ENCODE peak calls at places on chromosomes 5 and 9, in seven cellular contexts. One of them, this sample, is unnamed.

GRCh38 chr5:98314262-98314661 is 459.2 kb upstream of the RGMB start:
- DNase-seq in GM10248: no peak
- DNase-seq in NCI-H1092: no peak
- DNase-seq in T-helper 17 cell: no peak
- DNase-seq in cardiac septum: no peak
- DNase-seq in NCI-H748 treated with DMSO at 0.1 percent for 48 hours: no peak
- DNase-seq in BJ: peak; percentile 83
- DNase-seq in this sample: no peak

GRCh38 chr9:37953204-37953774 is 49.4 kb upstream of the SLC25A51 start:
- DNase-seq in GM10248: no peak
- DNase-seq in NCI-H1092: no peak
- DNase-seq in T-helper 17 cell: no peak
- DNase-seq in cardiac septum: no peak
- DNase-seq in NCI-H748 treated with DMSO at 0.1 percent for 48 hours: no peak
- DNase-seq in BJ: no peak
- DNase-seq in this sample: peak; percentile 67

GRCh38 chr9:30982301-30982700 is 1402.1 kb upstream of the ACO1 start:
- DNase-seq in GM10248: no peak
- DNase-seq in NCI-H1092: no peak
- DNase-seq in T-helper 17 cell: no peak
- DNase-seq in cardiac septum: no peak
- DNase-seq in NCI-H748 treated with DMSO at 0.1 percent for 48 hours: no peak
- DNase-seq in BJ: no peak
- DNase-seq in this sample: no peak

GRCh38 chr5:179963375-179963774 is 55.7 kb upstream of the TBC1D9B start:
- DNase-seq in GM10248: no peak
- DNase-seq in NCI-H1092: no peak
- DNase-seq in T-helper 17 cell: no peak
- DNase-seq in cardiac septum: no peak
- DNase-seq in NCI-H748 treated with DMSO at 0.1 percent for 48 hours: no peak
- DNase-seq in BJ: no peak
- DNase-seq in this sample: no peak

GRCh38 chr9:80004687-80005086 is 432.9 kb downstream of the TLE4 start:
- DNase-seq in GM10248: no peak
- DNase-seq in NCI-H1092: no peak
- DNase-seq in T-helper 17 cell: no peak
- DNase-seq in cardiac septum: no peak
- DNase-seq in NCI-H748 treated with DMSO at 0.1 percent for 48 hours: no peak
- DNase-seq in BJ: no peak
- DNase-seq in this sample: no peak

GRCh38 chr5:82884821-82885471 is 192.2 kb downstream of the TMEM167A start:
- DNase-seq in GM10248: no peak
- DNase-seq in NCI-H1092: no peak
- DNase-seq in T-helper 17 cell: no peak
- DNase-seq in cardiac septum: no peak
- DNase-seq in NCI-H748 treated with DMSO at 0.1 percent for 48 hours: no peak
- DNase-seq in BJ: no peak
- DNase-seq in this sample: no peak

GRCh38 chr5:149865746-149866145 is 78.8 kb downstream of the PDE6A start:
- DNase-seq in GM10248: no peak
- DNase-seq in NCI-H1092: no peak
- DNase-seq in T-helper 17 cell: no peak
- DNase-seq in cardiac septum: no peak
- DNase-seq in NCI-H748 treated with DMSO at 0.1 percent for 48 hours: no peak
- DNase-seq in BJ: no peak
- DNase-seq in this sample: no peak

GRCh38 chr5:168578506-168579205 is 512 bp downstream of the PANK3 start:
- DNase-seq in GM10248: no peak
- DNase-seq in NCI-H1092: no peak
- DNase-seq in T-helper 17 cell: no peak
- DNase-seq in cardiac septum: no peak
- DNase-seq in NCI-H748 treated with DMSO at 0.1 percent for 48 hours: peak; percentile 45
- DNase-seq in BJ: no peak
- DNase-seq in this sample: no peak

GRCh38 chr5:16736158-16736994 is 119.6 kb upstream of the RETREG1 start:
- DNase-seq in GM10248: no peak
- DNase-seq in NCI-H1092: peak; percentile 88
- DNase-seq in T-helper 17 cell: no peak
- DNase-seq in cardiac septum: no peak
- DNase-seq in NCI-H748 treated with DMSO at 0.1 percent for 48 hours: peak; percentile 100
- DNase-seq in BJ: no peak
- DNase-seq in this sample: no peak

GRCh38 chr5:171226096-171226495 is 83.0 kb upstream of the TLX3 start:
- DNase-seq in GM10248: no peak
- DNase-seq in NCI-H1092: no peak
- DNase-seq in T-helper 17 cell: no peak
- DNase-seq in cardiac septum: no peak
- DNase-seq in NCI-H748 treated with DMSO at 0.1 percent for 48 hours: no peak
- DNase-seq in BJ: no peak
- DNase-seq in this sample: no peak

GRCh38 chr5:4576161-4576748 is 563.9 kb upstream of the ADAMTS16 start:
- DNase-seq in GM10248: no peak
- DNase-seq in NCI-H1092: no peak
- DNase-seq in T-helper 17 cell: no peak
- DNase-seq in cardiac septum: no peak
- DNase-seq in NCI-H748 treated with DMSO at 0.1 percent for 48 hours: no peak
- DNase-seq in BJ: no peak
- DNase-seq in this sample: no peak

GRCh38 chr9:132885691-132886357 is 7.1 kb downstream of the SPACA9 start:
- DNase-seq in GM10248: no peak
- DNase-seq in NCI-H1092: no peak
- DNase-seq in T-helper 17 cell: no peak
- DNase-seq in cardiac septum: no peak
- DNase-seq in NCI-H748 treated with DMSO at 0.1 percent for 48 hours: no peak
- DNase-seq in BJ: no peak
- DNase-seq in this sample: no peak

GRCh38 chr5:79031481-79031867 is 38.0 kb downstream of the DMGDH start:
- DNase-seq in GM10248: no peak
- DNase-seq in NCI-H1092: no peak
- DNase-seq in T-helper 17 cell: no peak
- DNase-seq in cardiac septum: no peak
- DNase-seq in NCI-H748 treated with DMSO at 0.1 percent for 48 hours: no peak
- DNase-seq in BJ: no peak
- DNase-seq in this sample: no peak

GRCh38 chr5:169557838-169558237 is 25.7 kb upstream of the SPDL1 start:
- DNase-seq in GM10248: no peak
- DNase-seq in NCI-H1092: no peak
- DNase-seq in T-helper 17 cell: no peak
- DNase-seq in cardiac septum: no peak
- DNase-seq in NCI-H748 treated with DMSO at 0.1 percent for 48 hours: no peak
- DNase-seq in BJ: no peak
- DNase-seq in this sample: no peak

GRCh38 chr5:83914199-83914598 is 193.5 kb upstream of the HAPLN1 start:
- DNase-seq in GM10248: no peak
- DNase-seq in NCI-H1092: no peak
- DNase-seq in T-helper 17 cell: no peak
- DNase-seq in cardiac septum: no peak
- DNase-seq in NCI-H748 treated with DMSO at 0.1 percent for 48 hours: no peak
- DNase-seq in BJ: no peak
- DNase-seq in this sample: no peak

GRCh38 chr9:86027767-86028166 is 71.6 kb downstream of the GOLM1 start:
- DNase-seq in GM10248: no peak
- DNase-seq in NCI-H1092: no peak
- DNase-seq in T-helper 17 cell: no peak
- DNase-seq in cardiac septum: no peak
- DNase-seq in NCI-H748 treated with DMSO at 0.1 percent for 48 hours: no peak
- DNase-seq in BJ: no peak
- DNase-seq in this sample: no peak

GRCh38 chr9:123322771-123323481 is 33.1 kb upstream of the CRB2 start:
- DNase-seq in GM10248: peak; percentile 48
- DNase-seq in NCI-H1092: no peak
- DNase-seq in T-helper 17 cell: no peak
- DNase-seq in cardiac septum: no peak
- DNase-seq in NCI-H748 treated with DMSO at 0.1 percent for 48 hours: no peak
- DNase-seq in BJ: no peak
- DNase-seq in this sample: no peak

GRCh38 chr9:34992376-34992951 is 2.9 kb downstream of the DNAJB5 start:
- DNase-seq in GM10248: no peak
- DNase-seq in NCI-H1092: no peak
- DNase-seq in T-helper 17 cell: no peak
- DNase-seq in cardiac septum: peak; percentile 86
- DNase-seq in NCI-H748 treated with DMSO at 0.1 percent for 48 hours: no peak
- DNase-seq in BJ: peak; percentile 45
- DNase-seq in this sample: no peak

GRCh38 chr9:19940808-19941207 is 152.0 kb upstream of the SLC24A2 start:
- DNase-seq in GM10248: no peak
- DNase-seq in NCI-H1092: no peak
- DNase-seq in T-helper 17 cell: no peak
- DNase-seq in cardiac septum: no peak
- DNase-seq in NCI-H748 treated with DMSO at 0.1 percent for 48 hours: no peak
- DNase-seq in BJ: no peak
- DNase-seq in this sample: no peak

GRCh38 chr9:21506910-21507795 is 25.0 kb upstream of the IFNE start:
- DNase-seq in GM10248: no peak
- DNase-seq in NCI-H1092: no peak
- DNase-seq in T-helper 17 cell: no peak
- DNase-seq in cardiac septum: no peak
- DNase-seq in NCI-H748 treated with DMSO at 0.1 percent for 48 hours: no peak
- DNase-seq in BJ: peak; percentile 82
- DNase-seq in this sample: no peak

GRCh38 chr5:7412369-7412768 is 16.4 kb downstream of the ADCY2 start:
- DNase-seq in GM10248: no peak
- DNase-seq in NCI-H1092: no peak
- DNase-seq in T-helper 17 cell: no peak
- DNase-seq in cardiac septum: no peak
- DNase-seq in NCI-H748 treated with DMSO at 0.1 percent for 48 hours: no peak
- DNase-seq in BJ: no peak
- DNase-seq in this sample: no peak

GRCh38 chr9:121107041-121107440 is 32.3 kb downstream of the CNTRL start:
- DNase-seq in GM10248: no peak
- DNase-seq in NCI-H1092: no peak
- DNase-seq in T-helper 17 cell: no peak
- DNase-seq in cardiac septum: no peak
- DNase-seq in NCI-H748 treated with DMSO at 0.1 percent for 48 hours: no peak
- DNase-seq in BJ: no peak
- DNase-seq in this sample: no peak

GRCh38 chr5:10289353-10289752 is 18.3 kb downstream of the CMBL start:
- DNase-seq in GM10248: no peak
- DNase-seq in NCI-H1092: peak; percentile 53
- DNase-seq in T-helper 17 cell: no peak
- DNase-seq in cardiac septum: no peak
- DNase-seq in NCI-H748 treated with DMSO at 0.1 percent for 48 hours: no peak
- DNase-seq in BJ: no peak
- DNase-seq in this sample: no peak

GRCh38 chr5:151678146-151678545 is 8.6 kb downstream of the SPARC start:
- DNase-seq in GM10248: no peak
- DNase-seq in NCI-H1092: no peak
- DNase-seq in T-helper 17 cell: no peak
- DNase-seq in cardiac septum: peak; percentile 78
- DNase-seq in NCI-H748 treated with DMSO at 0.1 percent for 48 hours: no peak
- DNase-seq in BJ: no peak
- DNase-seq in this sample: no peak

GRCh38 chr9:8899541-8899940 is 1100.0 kb upstream of the DMAC1 start:
- DNase-seq in GM10248: no peak
- DNase-seq in NCI-H1092: no peak
- DNase-seq in T-helper 17 cell: no peak
- DNase-seq in cardiac septum: no peak
- DNase-seq in NCI-H748 treated with DMSO at 0.1 percent for 48 hours: no peak
- DNase-seq in BJ: no peak
- DNase-seq in this sample: no peak

GRCh38 chr5:1857256-1857600 is 25.5 kb downstream of the IRX4 start:
- DNase-seq in GM10248: no peak
- DNase-seq in NCI-H1092: no peak
- DNase-seq in T-helper 17 cell: no peak
- DNase-seq in cardiac septum: no peak
- DNase-seq in NCI-H748 treated with DMSO at 0.1 percent for 48 hours: no peak
- DNase-seq in BJ: no peak
- DNase-seq in this sample: no peak

GRCh38 chr5:143985832-143986485 is 174.0 kb downstream of the HMHB1 start:
- DNase-seq in GM10248: no peak
- DNase-seq in NCI-H1092: no peak
- DNase-seq in T-helper 17 cell: no peak
- DNase-seq in cardiac septum: no peak
- DNase-seq in NCI-H748 treated with DMSO at 0.1 percent for 48 hours: no peak
- DNase-seq in BJ: peak; percentile 46
- DNase-seq in this sample: no peak

GRCh38 chr9:95852059-95853032 is 23.1 kb upstream of the ERCC6L2 start:
- DNase-seq in GM10248: peak; percentile 72
- DNase-seq in NCI-H1092: peak; percentile 77
- DNase-seq in T-helper 17 cell: no peak
- DNase-seq in cardiac septum: no peak
- DNase-seq in NCI-H748 treated with DMSO at 0.1 percent for 48 hours: no peak
- DNase-seq in BJ: no peak
- DNase-seq in this sample: no peak

This sample was measured in chondrocyte.